ENCODE peak calls at places on chromosomes 3 and 15, in eight cellular contexts. One of them, this sample, is unnamed. For H3K36me3, the result is how much of the 10 kb centered on the place peaks cover.

GRCh38 chr3:172622916-172623700 is 87.8 kb downstream of the NCEH1 start:
- DNase-seq in astrocyte: peak
- DNase-seq in SK-N-SH: peak
- DNase-seq in PC-3: peak
- DNase-seq in MM.1S: peak
- DNase-seq in IMR-90: peak
- DNase-seq in endothelial cell of umbilical vein: peak
- DNase-seq in mammary epithelial cell: peak
- DNase-seq in this sample: no peak

GRCh38 chr3:160686955-160687535 is 10.1 kb downstream of the ARL14 start:
- DNase-seq in astrocyte: no peak
- DNase-seq in SK-N-SH: peak
- DNase-seq in PC-3: peak
- DNase-seq in MM.1S: peak
- DNase-seq in IMR-90: peak
- DNase-seq in endothelial cell of umbilical vein: peak
- DNase-seq in mammary epithelial cell: no peak
- DNase-seq in this sample: peak

GRCh38 chr3:138942271-138942670 is 4.7 kb downstream of the FOXL2 start:
- DNase-seq in astrocyte: no peak
- DNase-seq in SK-N-SH: no peak
- DNase-seq in PC-3: no peak
- DNase-seq in MM.1S: no peak
- DNase-seq in IMR-90: no peak
- DNase-seq in endothelial cell of umbilical vein: no peak
- DNase-seq in mammary epithelial cell: no peak
- DNase-seq in this sample: no peak

GRCh38 chr15:63389902-63390301 is 8.3 kb upstream of the CA12 start:
- DNase-seq in astrocyte: no peak
- DNase-seq in SK-N-SH: no peak
- DNase-seq in PC-3: peak
- DNase-seq in MM.1S: peak
- DNase-seq in IMR-90: no peak
- DNase-seq in endothelial cell of umbilical vein: no peak
- DNase-seq in mammary epithelial cell: peak
- DNase-seq in this sample: no peak

GRCh38 chr15:67198157-67198754 is 56.2 kb downstream of the AAGAB start:
- DNase-seq in astrocyte: no peak
- DNase-seq in SK-N-SH: no peak
- DNase-seq in PC-3: no peak
- DNase-seq in MM.1S: no peak
- DNase-seq in IMR-90: no peak
- DNase-seq in endothelial cell of umbilical vein: no peak
- DNase-seq in mammary epithelial cell: no peak
- DNase-seq in this sample: no peak

GRCh38 chr15:98586066-98586465 is 62.3 kb upstream of the IGF1R start:
- DNase-seq in astrocyte: no peak
- DNase-seq in SK-N-SH: no peak
- DNase-seq in PC-3: no peak
- DNase-seq in MM.1S: no peak
- DNase-seq in IMR-90: no peak
- DNase-seq in endothelial cell of umbilical vein: no peak
- DNase-seq in mammary epithelial cell: no peak
- DNase-seq in this sample: no peak

GRCh38 chr3:72821170-72821781 is 27.0 kb downstream of the SHQ1 start:
- DNase-seq in astrocyte: peak
- DNase-seq in SK-N-SH: no peak
- DNase-seq in PC-3: peak
- DNase-seq in MM.1S: no peak
- DNase-seq in IMR-90: peak
- DNase-seq in endothelial cell of umbilical vein: peak
- DNase-seq in mammary epithelial cell: peak
- DNase-seq in this sample: peak

GRCh38 chr3:44013967-44014366 is 227.7 kb upstream of the TOPAZ1 start:
- DNase-seq in astrocyte: no peak
- DNase-seq in SK-N-SH: no peak
- DNase-seq in PC-3: no peak
- DNase-seq in MM.1S: no peak
- DNase-seq in IMR-90: no peak
- DNase-seq in endothelial cell of umbilical vein: no peak
- DNase-seq in mammary epithelial cell: no peak
- DNase-seq in this sample: no peak

GRCh38 chr15:31202953-31203352 is 101.4 kb upstream of the TRPM1 start:
- DNase-seq in astrocyte: no peak
- DNase-seq in SK-N-SH: no peak
- DNase-seq in PC-3: no peak
- DNase-seq in MM.1S: peak
- DNase-seq in IMR-90: no peak
- DNase-seq in endothelial cell of umbilical vein: no peak
- DNase-seq in mammary epithelial cell: no peak
- DNase-seq in this sample: no peak

GRCh38 chr3:112097378-112097777 is 11.2 kb downstream of the C3orf52 start:
- DNase-seq in astrocyte: peak
- DNase-seq in SK-N-SH: no peak
- DNase-seq in PC-3: peak
- DNase-seq in MM.1S: no peak
- DNase-seq in IMR-90: peak
- DNase-seq in endothelial cell of umbilical vein: peak
- DNase-seq in mammary epithelial cell: peak
- DNase-seq in this sample: no peak

GRCh38 chr3:192875971-192876565 is 41.6 kb downstream of the MB21D2 start:
- DNase-seq in astrocyte: peak
- DNase-seq in SK-N-SH: no peak
- DNase-seq in PC-3: peak
- DNase-seq in MM.1S: no peak
- DNase-seq in IMR-90: no peak
- DNase-seq in endothelial cell of umbilical vein: no peak
- DNase-seq in mammary epithelial cell: peak
- DNase-seq in this sample: no peak

GRCh38 chr3:173663664-173664063 is 266.1 kb downstream of the NLGN1 start:
- DNase-seq in astrocyte: peak
- DNase-seq in SK-N-SH: no peak
- DNase-seq in PC-3: no peak
- DNase-seq in MM.1S: no peak
- DNase-seq in IMR-90: no peak
- DNase-seq in endothelial cell of umbilical vein: no peak
- DNase-seq in mammary epithelial cell: no peak
- DNase-seq in this sample: no peak

GRCh38 chr15:75673426-75674247 is 25.9 kb downstream of the SNX33 start:
- DNase-seq in astrocyte: peak
- DNase-seq in SK-N-SH: no peak
- DNase-seq in PC-3: no peak
- DNase-seq in MM.1S: no peak
- DNase-seq in IMR-90: peak
- DNase-seq in endothelial cell of umbilical vein: no peak
- DNase-seq in mammary epithelial cell: peak
- DNase-seq in this sample: no peak
- H3K9ac ChIP-seq in astrocyte: peak
- H3K9ac ChIP-seq in SK-N-SH: peak
- H3K9ac ChIP-seq in PC-3: no peak
- H3K9ac ChIP-seq in MM.1S: no peak
- H3K9ac ChIP-seq in IMR-90: peak
- H3K9ac ChIP-seq in endothelial cell of umbilical vein: no peak
- H3K9ac ChIP-seq in mammary epithelial cell: no peak
- H3K9ac ChIP-seq in this sample: no peak

DNA sequence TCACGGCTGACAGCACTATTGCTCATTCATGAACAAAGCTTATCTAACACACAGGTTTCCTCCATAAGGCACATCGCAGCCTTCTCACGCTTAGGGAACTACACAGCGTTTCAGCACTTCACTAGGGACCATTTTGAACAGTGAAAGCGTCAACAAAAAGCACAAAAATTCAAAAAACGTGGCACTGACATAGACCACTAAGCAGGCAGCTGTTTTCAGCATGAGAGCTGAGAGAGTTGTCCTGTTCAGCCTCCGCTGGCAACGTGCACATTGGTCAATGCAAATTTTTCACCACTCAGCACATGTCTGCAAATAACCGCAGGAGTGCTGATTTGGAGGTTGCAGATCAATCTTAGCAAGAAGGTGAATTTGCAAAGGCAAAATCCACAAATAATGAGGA is 109.2 kb downstream of the LRRK1 start:
- DNase-seq in astrocyte: peak
- DNase-seq in SK-N-SH: no peak
- DNase-seq in PC-3: no peak
- DNase-seq in MM.1S: no peak
- DNase-seq in IMR-90: peak
- DNase-seq in endothelial cell of umbilical vein: no peak
- DNase-seq in mammary epithelial cell: no peak
- DNase-seq in this sample: no peak
- H3K36me3 ChIP-seq in astrocyte: under half
- H3K36me3 ChIP-seq in SK-N-SH: under half
- H3K36me3 ChIP-seq in PC-3: under half
- H3K36me3 ChIP-seq in MM.1S: under half
- H3K36me3 ChIP-seq in IMR-90: under half
- H3K36me3 ChIP-seq in endothelial cell of umbilical vein: under half
- H3K36me3 ChIP-seq in mammary epithelial cell: under half
- H3K36me3 ChIP-seq in this sample: under half

DNA sequence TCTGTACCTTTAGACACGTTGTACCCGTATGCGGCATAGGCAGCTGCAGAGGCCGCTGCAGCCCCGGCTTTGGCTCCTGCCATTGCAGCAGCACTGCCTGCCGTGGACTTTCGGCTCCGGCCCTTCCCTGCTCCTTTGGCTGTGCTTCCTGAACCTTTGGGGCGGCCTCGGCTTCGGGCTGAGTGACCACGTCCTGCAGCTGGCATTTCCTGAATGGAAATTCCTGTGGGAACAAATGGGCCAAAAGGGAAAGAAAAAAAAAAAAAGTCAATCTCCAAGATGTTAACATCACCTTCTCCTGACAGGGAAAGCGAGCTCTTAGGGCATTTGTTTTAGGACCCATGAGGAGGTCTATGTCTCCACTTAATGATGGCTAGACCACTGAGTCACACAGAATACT is 29.6 kb downstream of the CHAC1 start:
- DNase-seq in astrocyte: peak
- DNase-seq in SK-N-SH: no peak
- DNase-seq in PC-3: no peak
- DNase-seq in MM.1S: no peak
- DNase-seq in IMR-90: peak
- DNase-seq in endothelial cell of umbilical vein: peak
- DNase-seq in mammary epithelial cell: no peak
- DNase-seq in this sample: no peak
- H3K4me3 ChIP-seq in astrocyte: peak
- H3K4me3 ChIP-seq in SK-N-SH: no peak
- H3K4me3 ChIP-seq in PC-3: no peak
- H3K4me3 ChIP-seq in MM.1S: no peak
- H3K4me3 ChIP-seq in IMR-90: no peak
- H3K4me3 ChIP-seq in endothelial cell of umbilical vein: peak
- H3K4me3 ChIP-seq in mammary epithelial cell: no peak
- H3K4me3 ChIP-seq in this sample: no peak

DNA sequence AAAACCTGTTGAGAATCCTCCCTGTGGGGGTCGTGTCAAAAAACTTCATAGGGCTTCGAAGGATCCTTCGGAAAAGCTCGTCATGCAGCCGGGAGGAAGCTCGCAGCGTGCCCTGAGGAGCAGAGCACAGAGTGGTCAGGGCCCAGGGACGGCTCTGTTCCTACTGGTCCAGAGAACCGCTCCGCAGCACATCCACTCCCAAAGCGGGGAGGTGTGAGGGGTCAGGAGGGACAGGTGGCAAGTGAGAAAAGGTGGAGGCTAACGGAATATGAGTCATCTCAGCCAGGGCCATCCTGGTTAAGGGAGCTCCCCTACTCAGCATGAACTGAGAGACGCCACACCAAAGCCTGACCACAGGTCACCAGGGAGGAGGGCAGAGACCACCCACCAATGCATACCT is 66.2 kb downstream of the ABCC5 start:
- DNase-seq in astrocyte: no peak
- DNase-seq in SK-N-SH: no peak
- DNase-seq in PC-3: no peak
- DNase-seq in MM.1S: no peak
- DNase-seq in IMR-90: no peak
- DNase-seq in endothelial cell of umbilical vein: no peak
- DNase-seq in mammary epithelial cell: no peak
- DNase-seq in this sample: no peak
- H3K9ac ChIP-seq in astrocyte: no peak
- H3K9ac ChIP-seq in SK-N-SH: no peak
- H3K9ac ChIP-seq in PC-3: no peak
- H3K9ac ChIP-seq in MM.1S: no peak
- H3K9ac ChIP-seq in IMR-90: no peak
- H3K9ac ChIP-seq in endothelial cell of umbilical vein: no peak
- H3K9ac ChIP-seq in mammary epithelial cell: no peak
- H3K9ac ChIP-seq in this sample: no peak

DNA sequence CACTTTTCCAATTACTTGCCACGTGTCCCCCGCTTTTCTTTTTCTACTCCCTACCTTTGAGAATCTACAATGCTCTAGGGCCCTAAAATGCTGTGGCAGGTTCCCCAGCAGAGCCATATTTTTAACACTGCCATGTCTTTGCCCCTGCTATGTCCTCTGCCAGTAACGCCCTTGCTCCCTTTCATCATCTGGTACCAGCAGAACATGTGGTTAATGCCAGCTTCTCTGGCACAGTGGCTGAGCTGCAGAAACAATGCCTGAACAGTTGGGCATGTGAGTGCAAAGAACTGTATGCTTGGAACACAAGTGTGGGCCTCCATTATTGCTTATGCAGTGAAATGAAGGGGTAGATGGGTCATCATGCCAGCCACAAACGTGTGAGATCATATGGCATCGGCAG is 287.6 kb downstream of the NEK10 start:
- DNase-seq in astrocyte: no peak
- DNase-seq in SK-N-SH: no peak
- DNase-seq in PC-3: no peak
- DNase-seq in MM.1S: no peak
- DNase-seq in IMR-90: no peak
- DNase-seq in endothelial cell of umbilical vein: no peak
- DNase-seq in mammary epithelial cell: no peak
- DNase-seq in this sample: no peak
- H3K36me3 ChIP-seq in astrocyte: under half
- H3K36me3 ChIP-seq in SK-N-SH: under half
- H3K36me3 ChIP-seq in PC-3: under half
- H3K36me3 ChIP-seq in MM.1S: under half
- H3K36me3 ChIP-seq in IMR-90: under half
- H3K36me3 ChIP-seq in endothelial cell of umbilical vein: under half
- H3K36me3 ChIP-seq in mammary epithelial cell: under half
- H3K36me3 ChIP-seq in this sample: under half

GRCh38 chr3:61683409-61684261 is 122.3 kb downstream of the PTPRG start:
- DNase-seq in astrocyte: no peak
- DNase-seq in SK-N-SH: no peak
- DNase-seq in PC-3: no peak
- DNase-seq in MM.1S: no peak
- DNase-seq in IMR-90: no peak
- DNase-seq in endothelial cell of umbilical vein: no peak
- DNase-seq in mammary epithelial cell: no peak
- DNase-seq in this sample: no peak
- H3K4me3 ChIP-seq in astrocyte: no peak
- H3K4me3 ChIP-seq in SK-N-SH: no peak
- H3K4me3 ChIP-seq in PC-3: no peak
- H3K4me3 ChIP-seq in MM.1S: no peak
- H3K4me3 ChIP-seq in IMR-90: no peak
- H3K4me3 ChIP-seq in endothelial cell of umbilical vein: no peak
- H3K4me3 ChIP-seq in mammary epithelial cell: no peak
- H3K4me3 ChIP-seq in this sample: no peak

GRCh38 chr15:90033006-90033405 is 31.9 kb downstream of the ZNF710 start:
- DNase-seq in astrocyte: no peak
- DNase-seq in SK-N-SH: no peak
- DNase-seq in PC-3: no peak
- DNase-seq in MM.1S: no peak
- DNase-seq in IMR-90: no peak
- DNase-seq in endothelial cell of umbilical vein: no peak
- DNase-seq in mammary epithelial cell: no peak
- DNase-seq in this sample: no peak
- H3K9ac ChIP-seq in astrocyte: no peak
- H3K9ac ChIP-seq in SK-N-SH: no peak
- H3K9ac ChIP-seq in PC-3: no peak
- H3K9ac ChIP-seq in MM.1S: no peak
- H3K9ac ChIP-seq in IMR-90: no peak
- H3K9ac ChIP-seq in endothelial cell of umbilical vein: no peak
- H3K9ac ChIP-seq in mammary epithelial cell: no peak
- H3K9ac ChIP-seq in this sample: no peak